ENCODE peak calls at places on chromosomes 4 and X, in six cellular contexts. D is Jurkat, Clone E6-1; G is epithelial cell of prostate; Z is HT1080; I is glutamatergic neuron; P is mucosa of gallbladder. B is an unnamed sample.

GRCh38 chr4:127113852-127114362 is 518.9 kb upstream of the INTU start:
- DNase-seq in G (no peak), Z (no peak), D (no peak), P (no peak), I (no peak), B (no peak)

GRCh38 chr4:77818077-77818666 is 996 bp downstream of the CNOT6L start:
- DNase-seq in Z (peak), I (peak), P (peak), G (peak), D (peak), B (peak)

GRCh38 chr4:184170996-184171395 is 46.7 kb downstream of the ENPP6 start:
- DNase-seq in I (peak), P (no peak), D (no peak), G (no peak), Z (peak), B (peak)

GRCh38 chr4:138680251-138680650 is 335.3 kb upstream of the NOCT start:
- DNase-seq in Z (no peak), I (no peak), P (no peak), D (no peak), G (peak), B (no peak)

GRCh38 chr4:145290953-145291352 is 110.6 kb upstream of the OTUD4 start:
- DNase-seq in I (no peak), P (no peak), G (no peak), D (no peak), Z (no peak), B (no peak)

GRCh38 chrX:79409657-79410056 is 42.5 kb upstream of the ITM2A start:
- DNase-seq in G (no peak), I (no peak), Z (no peak), P (no peak), D (no peak), B (no peak)

GRCh38 chr4:102687373-102687981 is 73.3 kb downstream of the MANBA start:
- DNase-seq in G (no peak), P (no peak), D (no peak), I (no peak), Z (peak), B (no peak)

GRCh38 chr4:66178901-66179300 is 508.6 kb upstream of the EPHA5 start:
- DNase-seq in I (no peak), Z (peak), D (no peak), G (peak), P (no peak), B (peak)

GRCh38 chrX:30219372-30219771 is 4.0 kb downstream of the MAGEB2 start:
- DNase-seq in G (no peak), P (no peak), I (no peak), Z (no peak), D (no peak), B (no peak)

GRCh38 chr4:140185725-140186124 is 31.7 kb upstream of the MAML3 start:
- DNase-seq in D (no peak), G (no peak), P (no peak), I (no peak), Z (no peak), B (no peak)

GRCh38 chr4:1244978-1245471 is 3.9 kb downstream of the CTBP1 start:
- DNase-seq in I (no peak), G (no peak), D (no peak), Z (no peak), P (no peak), B (no peak)

GRCh38 chrX:131288738-131289511 is at the start of gene IGSF1:
- DNase-seq in I (peak), G (no peak), D (no peak), Z (peak), P (peak), B (no peak)

GRCh38 chr4:80138556-80139538 is 58.5 kb upstream of the PRDM8 start:
- DNase-seq in I (no peak), P (no peak), D (peak), Z (peak), G (peak), B (no peak)

GRCh38 chrX:57104406-57104805 is 16.9 kb downstream of the SPIN2B start:
- DNase-seq in I (no peak), Z (no peak), P (no peak), D (no peak), G (no peak), B (no peak)

GRCh38 chr4:20151436-20151835 is 100.3 kb upstream of the SLIT2 start:
- DNase-seq in I (no peak), D (no peak), G (no peak), Z (no peak), P (no peak), B (no peak)

GRCh38 chr4:184745747-184746531 is 12.0 kb upstream of the CENPU start:
- DNase-seq in P (peak), G (no peak), Z (peak), D (peak), I (peak), B (peak)

GRCh38 chr4:17957689-17958088 is 63.9 kb downstream of the LCORL start:
- DNase-seq in I (no peak), Z (peak), D (no peak), G (no peak), P (no peak), B (no peak)

GRCh38 chr4:150150545-150151156 is 72.4 kb downstream of the DCLK2 start:
- DNase-seq in D (no peak), P (no peak), G (no peak), I (no peak), Z (no peak), B (no peak)

GRCh38 chrX:2449135-2449886 is 51.5 kb downstream of the DHRSX start:
- DNase-seq in P (no peak), G (no peak), D (no peak), I (no peak), Z (no peak), B (no peak)

GRCh38 chrX:83845397-83845796 is 15.5 kb upstream of the CYLC1 start:
- DNase-seq in G (no peak), I (no peak), Z (peak), P (no peak), D (peak), B (peak)

GRCh38 chr4:83989835-83990234 is 453.9 kb downstream of the GPAT3 start:
- DNase-seq in G (no peak), I (no peak), P (no peak), Z (no peak), D (no peak), B (peak)

GRCh38 chr4:79050521-79050880 is 111.3 kb upstream of the PAQR3 start:
- DNase-seq in I (peak), P (no peak), Z (no peak), D (no peak), G (no peak), B (peak)

GRCh38 chrX:150332023-150332422 is 31.1 kb upstream of the MAMLD1 start:
- DNase-seq in I (no peak), P (no peak), Z (no peak), G (no peak), D (no peak), B (no peak)

GRCh38 chrX:22952011-22952410 is 47.7 kb upstream of the DDX53 start:
- DNase-seq in P (no peak), D (no peak), I (no peak), Z (peak), G (no peak), B (no peak)